ENCODE peak calls at places on chromosome 12, in seven cellular contexts. J is IMR-90, K is tibial nerve, M is K562, A is kidney, G is psoas muscle, C is H9. U is an unnamed sample.
A peak's percentile ranks its signal among the peaks of the same experiment; 100 is the strongest.

GRCh38 chr12:47078733-47079364 is 572 bp upstream of the PCED1B start:
- DNase-seq in M (no peak), J (peak; percentile 37), C (no peak), G (no peak), K (no peak), A (peak; percentile 69), U (peak; percentile 71)

GRCh38 chr12:75177997-75178396 is 31.6 kb downstream of the KCNC2 start:
- DNase-seq in K (no peak), A (no peak), C (no peak), J (peak; percentile 95), M (no peak), G (no peak), U (no peak)

GRCh38 chr12:95532851-95533250 is 18.4 kb downstream of the USP44 start:
- DNase-seq in M (no peak), G (no peak), J (peak; percentile 53), K (no peak), C (no peak), A (no peak), U (no peak)

GRCh38 chr12:94812345-94812744 is 162.0 kb upstream of the TMCC3 start:
- DNase-seq in K (no peak), A (no peak), C (no peak), M (no peak), G (no peak), J (no peak), U (no peak)

GRCh38 chr12:131012279-131013069 is 58.8 kb downstream of the ADGRD1 start:
- DNase-seq in K (no peak), G (no peak), A (no peak), J (no peak), M (no peak), C (no peak), U (peak; percentile 38)

GRCh38 chr12:130202201-130202600 is 39.9 kb downstream of the FZD10 start:
- DNase-seq in J (no peak), C (no peak), A (no peak), M (no peak), K (no peak), G (no peak), U (no peak)

GRCh38 chr12:124487065-124487833 is 80.2 kb downstream of the NCOR2 start:
- DNase-seq in K (no peak), C (no peak), A (peak; percentile 80), M (peak; percentile 69), G (peak; percentile 58), J (no peak), U (peak; percentile 85)

GRCh38 chr12:13503094-13503835 is 306.7 kb downstream of the EMP1 start:
- DNase-seq in G (no peak), A (no peak), C (no peak), M (no peak), J (no peak), K (no peak), U (no peak)

GRCh38 chr12:20472089-20472488 is 103.8 kb downstream of the PDE3A start:
- DNase-seq in J (no peak), K (no peak), A (no peak), C (no peak), G (no peak), M (no peak), U (no peak)

GRCh38 chr12:117125275-117125613 is 26.0 kb upstream of the TESC start:
- DNase-seq in K (no peak), C (no peak), G (no peak), M (no peak), J (peak; percentile 24), A (no peak), U (no peak)

GRCh38 chr12:96263449-96263902 is 69.3 kb downstream of the ELK3 start:
- DNase-seq in G (no peak), M (no peak), K (no peak), J (peak; percentile 46), C (no peak), A (no peak), U (no peak)

GRCh38 chr12:131852551-131853299 is 24.5 kb downstream of the MMP17 start:
- DNase-seq in G (peak; percentile 28), J (peak; percentile 26), A (peak; percentile 51), M (no peak), K (no peak), C (peak; percentile 36), U (no peak)

DNA sequence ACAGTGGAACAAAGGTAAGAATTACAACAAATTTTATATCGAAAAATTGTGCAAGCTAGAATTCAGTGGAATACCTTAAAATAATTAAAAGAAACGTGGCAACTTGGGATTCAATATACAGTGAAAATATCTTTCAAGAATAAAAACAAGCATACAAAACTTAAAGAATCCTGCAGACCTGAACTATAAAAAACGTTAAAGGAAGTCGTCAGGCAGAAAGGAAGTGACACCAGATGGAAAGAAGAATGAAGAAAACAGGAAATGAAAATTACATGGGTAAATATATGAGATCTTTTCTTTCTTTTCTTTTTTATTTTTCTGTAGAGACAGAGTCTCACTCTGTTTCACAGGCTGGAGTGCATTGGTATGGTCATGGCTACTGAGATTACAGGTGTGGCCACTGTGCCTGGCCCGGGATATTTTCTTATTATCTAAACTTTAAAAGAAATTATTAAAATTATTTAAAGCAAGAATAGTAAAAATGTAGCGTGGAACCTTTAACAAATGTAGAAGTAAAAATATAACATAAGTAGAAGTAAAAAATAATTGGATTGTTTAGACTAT is 4.7 kb downstream of the MGP start:
- DNase-seq in A (no peak), J (no peak), G (no peak), K (no peak), C (no peak), M (no peak), U (no peak)
- H3K27ac ChIP-seq in A (no peak overlapping the region), J (no peak overlapping the region), G (no peak overlapping the region), K (no peak overlapping the region), C (no peak overlapping the region), M (no peak overlapping the region), U (no peak overlapping the region)

DNA sequence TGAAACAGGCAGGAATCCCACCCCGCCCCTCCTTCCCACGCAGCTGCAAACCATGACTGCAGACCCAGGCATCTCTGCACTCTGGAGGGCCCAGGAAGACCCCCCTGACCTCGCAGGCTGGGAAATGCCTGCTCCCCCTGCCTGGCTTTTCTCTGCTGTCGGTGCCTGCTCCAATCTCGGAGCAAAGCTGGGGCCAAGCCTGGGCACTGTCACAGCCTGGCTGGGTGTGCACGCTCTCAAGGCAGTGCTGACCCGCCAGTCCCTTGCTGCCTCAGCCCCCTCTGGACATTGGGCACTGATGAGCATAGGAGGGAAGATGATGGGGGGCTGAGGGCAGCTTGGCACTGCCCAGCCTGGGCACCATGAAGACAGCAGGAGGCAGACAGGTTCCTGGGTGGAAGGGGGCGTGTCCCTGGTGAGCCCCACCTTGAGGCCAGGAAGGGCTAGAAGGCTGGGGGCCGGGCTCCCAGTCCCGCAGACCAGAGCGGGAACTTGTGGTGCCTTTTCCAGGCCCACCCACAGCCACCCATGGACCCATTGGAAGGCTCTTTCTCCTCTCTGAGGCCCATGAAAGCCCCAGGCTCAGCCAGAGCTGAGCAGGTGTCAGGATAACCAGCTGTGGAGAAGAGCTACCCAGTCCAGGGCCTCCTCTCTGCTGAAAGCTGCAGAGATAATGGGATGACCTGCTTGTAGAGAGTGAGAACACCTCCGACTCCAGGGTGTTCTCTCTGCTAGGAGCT is 10.7 kb upstream of the ZNF605 start:
- DNase-seq in G (no peak), J (no peak), A (no peak), C (no peak), K (no peak), M (no peak), U (no peak)
- H3K9me3 ChIP-seq in G (peaks cover 11% of the 10 kb centered on the region), J (peaks cover 31% of the 10 kb centered on the region), A (no peaks in the 10 kb centered on the region), C (peaks cover 45% of the 10 kb centered on the region), K (no peaks in the 10 kb centered on the region), M (peaks cover 3% of the 10 kb centered on the region), U (no peaks in the 10 kb centered on the region)

DNA sequence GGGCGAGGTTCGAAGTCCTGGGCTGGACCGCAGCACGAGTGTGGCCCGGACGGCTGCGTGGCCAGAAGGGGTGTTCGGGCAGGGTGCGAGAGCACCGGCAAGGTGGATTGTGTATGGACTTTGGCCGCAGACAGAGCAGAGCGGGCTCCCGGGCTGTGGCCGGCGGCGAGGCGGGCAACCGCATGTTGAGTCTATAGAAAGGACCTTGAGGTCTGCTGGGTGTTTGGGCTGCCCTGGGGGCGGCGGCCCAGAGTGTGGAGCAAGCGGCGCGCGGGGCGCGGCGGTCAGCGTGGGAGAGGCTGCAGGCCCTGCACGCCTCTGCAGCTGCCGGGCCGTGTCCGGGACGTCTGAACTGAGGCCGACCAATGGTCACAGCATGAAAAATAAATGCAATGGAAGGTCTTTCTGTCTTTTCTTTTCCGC is 5.7 kb upstream of the HOXC9 start:
- DNase-seq in M (peak; percentile 58), K (no peak), J (no peak), G (no peak), A (peak; percentile 79), C (no peak), U (no peak)
- H3K27ac ChIP-seq in M (peak overlapping the region; percentile 94), K (peak overlapping the region; percentile 80), J (no peak overlapping the region), G (peak overlapping the region; percentile 95), A (peak overlapping the region; percentile 93), C (no peak overlapping the region), U (no peak overlapping the region)

DNA sequence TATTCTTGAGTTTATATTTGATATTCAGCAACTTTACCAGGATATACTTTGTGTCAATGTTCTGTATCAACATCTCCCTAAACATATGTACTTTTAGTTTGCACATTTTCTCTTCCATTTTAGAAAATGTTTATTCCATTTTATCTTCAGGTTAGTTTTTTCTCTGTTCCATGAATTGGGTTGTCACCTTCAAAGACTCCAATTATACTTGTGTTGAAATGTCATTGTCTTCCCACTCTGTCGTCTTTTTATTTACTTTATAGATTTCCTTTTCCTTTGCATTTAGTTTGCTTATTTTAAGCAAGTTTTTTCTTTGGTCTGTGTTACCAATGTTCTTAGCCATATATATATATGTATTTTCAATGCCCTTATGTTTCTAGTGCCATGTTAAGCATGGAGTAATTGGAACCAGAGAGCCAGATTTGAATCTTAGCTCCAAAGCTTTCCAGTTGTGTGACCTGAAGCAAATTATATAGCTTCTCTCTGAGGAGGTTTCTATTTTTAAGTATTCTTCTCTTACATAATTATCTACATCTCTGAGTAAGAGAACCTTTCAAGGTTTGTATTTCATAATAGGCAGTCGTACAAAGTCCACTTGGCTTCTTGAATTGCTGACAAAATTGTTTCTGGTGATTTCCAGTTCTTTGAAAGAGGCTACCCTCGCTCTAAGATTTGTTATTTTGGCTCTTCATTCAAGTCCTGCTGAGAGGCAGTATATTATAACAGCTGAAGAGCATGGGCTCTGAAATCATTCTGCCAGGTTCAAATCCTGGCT is 85.8 kb upstream of the DYRK2 start:
- DNase-seq in C (no peak), J (no peak), A (no peak), G (no peak), K (no peak), M (no peak), U (no peak)
- H3K9me3 ChIP-seq in C (no peaks in the 10 kb centered on the region), J (no peaks in the 10 kb centered on the region), A (peaks cover 24% of the 10 kb centered on the region), G (peaks cover 24% of the 10 kb centered on the region), K (no peaks in the 10 kb centered on the region), M (no peaks in the 10 kb centered on the region), U (no peaks in the 10 kb centered on the region)

GRCh38 chr12:110107369-110108281 is 16.5 kb upstream of the IFT81 start:
- DNase-seq in J (peak; percentile 97), A (peak; percentile 86), K (no peak), C (no peak), M (no peak), G (peak; percentile 65), U (no peak)

GRCh38 chr12:110102255-110102654 is 21.9 kb upstream of the IFT81 start:
- DNase-seq in M (peak; percentile 96), J (peak; percentile 64), C (peak; percentile 98), G (no peak), A (no peak), K (no peak), U (no peak)

GRCh38 chr12:110105961-110106540 is 18.1 kb upstream of the IFT81 start:
- DNase-seq in C (no peak), J (no peak), G (no peak), A (no peak), M (no peak), K (no peak), U (no peak)

GRCh38 chr12:110105159-110105558 is 19.0 kb upstream of the IFT81 start:
- DNase-seq in J (no peak), K (no peak), G (no peak), C (no peak), M (no peak), A (no peak), U (no peak)

GRCh38 chr12:110104188-110104969 is 19.8 kb upstream of the IFT81 start:
- DNase-seq in K (no peak), M (peak; percentile 23), J (peak; percentile 35), C (no peak), G (no peak), A (no peak), U (no peak)
- H3K27ac ChIP-seq in K (no peak overlapping the region), M (no peak overlapping the region), J (peak overlapping the region; percentile 54), C (no peak overlapping the region), G (peak overlapping the region; percentile 25), A (no peak overlapping the region), U (peak overlapping the region; percentile 36)

U was measured in right cardiac atrium.